ENCODE peak calls at places on chromosomes 7 and 10, in five cellular contexts. C is PC-9, W is foreskin fibroblast, Z is tibial artery, N is epithelial cell of proximal tubule. Q is an unnamed sample.
A peak's percentile ranks its signal among the peaks of the same experiment; 100 is the strongest.

GRCh38 chr10:112622786-112623185 is 175.8 kb downstream of the VTI1A start:
- DNase-seq in N (no peak), Z (no peak), W (no peak), C (no peak), Q (no peak)

GRCh38 chr7:13028731-13029099 is 341.3 kb downstream of the ARL4A start:
- DNase-seq in W (no peak), C (no peak), N (no peak), Z (no peak), Q (no peak)

GRCh38 chr7:45184326-45185027 is 26.9 kb downstream of the RAMP3 start:
- DNase-seq in Z (no peak), C (no peak), N (no peak), W (no peak), Q (no peak)

GRCh38 chr7:25860206-25860881 is 291.7 kb upstream of the NFE2L3 start:
- DNase-seq in C (no peak), N (no peak), W (peak; percentile 73), Z (no peak), Q (no peak)

GRCh38 chr7:133290041-133290440 is 37.2 kb downstream of the EXOC4 start:
- DNase-seq in W (peak; percentile 39), Z (no peak), N (no peak), C (no peak), Q (no peak)

GRCh38 chr10:60816624-60817023 is 38.3 kb downstream of the CDK1 start:
- DNase-seq in W (peak; percentile 91), N (no peak), Z (peak; percentile 60), C (peak; percentile 33), Q (peak; percentile 41)

GRCh38 chr10:94274142-94274787 is 88.5 kb downstream of the NOC3L start:
- DNase-seq in Z (peak; percentile 72), W (no peak), C (no peak), N (no peak), Q (no peak)

GRCh38 chr10:19310121-19310520 is 261.5 kb downstream of the MALRD1 start:
- DNase-seq in Z (no peak), N (no peak), C (no peak), W (no peak), Q (no peak)

GRCh38 chr10:43209064-43209455 is 57.8 kb downstream of the RASGEF1A start:
- DNase-seq in C (no peak), Z (no peak), N (no peak), W (no peak), Q (no peak)

GRCh38 chr10:58641708-58642107 is 129.0 kb downstream of the BICC1 start:
- DNase-seq in N (no peak), Z (no peak), C (no peak), W (peak; percentile 77), Q (no peak)

GRCh38 chr7:156667110-156667436 is 26.5 kb downstream of the RNF32 start:
- DNase-seq in Z (no peak), N (no peak), W (no peak), C (no peak), Q (no peak)

GRCh38 chr7:128450913-128451312 is 4.8 kb upstream of the HILPDA start:
- DNase-seq in N (no peak), Z (no peak), C (no peak), W (no peak), Q (no peak)

GRCh38 chr10:59175538-59176240 is 754 bp upstream of the PHYHIPL start:
- DNase-seq in N (no peak), C (no peak), W (peak; percentile 4), Z (no peak), Q (no peak)

GRCh38 chr7:23107781-23108180 is 2.2 kb downstream of the KLHL7 start:
- DNase-seq in W (no peak), Z (no peak), N (no peak), C (no peak), Q (no peak)
- H3K4me3 ChIP-seq in W (peak overlapping the region; percentile 98), Z (peak overlapping the region; percentile 100), N (peak overlapping the region; percentile 85), C (peak overlapping the region; percentile 80), Q (no peak overlapping the region)

GRCh38 chr10:131609176-131609575 is 291.6 kb upstream of the PPP2R2D start:
- DNase-seq in Z (no peak), N (no peak), W (no peak), C (no peak), Q (no peak)
- H3K4me3 ChIP-seq in Z (no peak overlapping the region), N (no peak overlapping the region), W (no peak overlapping the region), C (no peak overlapping the region), Q (no peak overlapping the region)

DNA sequence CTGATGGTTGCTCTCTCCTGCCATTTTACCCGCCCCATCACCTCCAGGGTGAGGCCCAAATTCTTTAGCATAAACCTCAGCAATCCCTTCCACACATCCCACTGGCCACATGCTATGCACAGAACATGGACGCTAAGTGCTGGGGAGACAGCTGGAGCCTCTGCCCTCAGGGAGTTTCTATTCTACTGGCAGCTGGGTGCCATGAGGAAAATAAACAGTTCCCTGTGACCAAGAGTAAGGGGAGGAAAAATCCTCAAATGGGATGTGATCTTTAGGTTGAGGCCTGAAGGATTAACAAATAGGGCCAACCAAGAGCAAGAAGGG is 1.2 kb downstream of the PARP12 start:
- DNase-seq in C (no peak), N (no peak), Z (no peak), W (peak; percentile 30), Q (no peak)
- H3K4me3 ChIP-seq in C (peak overlapping the region; percentile 87), N (peak overlapping the region; percentile 70), Z (peak overlapping the region; percentile 81), W (peak overlapping the region; percentile 75), Q (no peak overlapping the region)

GRCh38 chr7:17304926-17305325 is 6.5 kb downstream of the AHR start:
- DNase-seq in W (peak; percentile 92), Z (no peak), C (peak; percentile 60), N (no peak), Q (no peak)
- H3K4me3 ChIP-seq in W (peak overlapping the region; percentile 29), Z (peak overlapping the region; percentile 10), C (peak overlapping the region; percentile 15), N (no peak overlapping the region), Q (no peak overlapping the region)

GRCh38 chr10:8221481-8221880 is 167.0 kb downstream of the GATA3 start:
- DNase-seq in C (no peak), Z (no peak), W (no peak), N (no peak), Q (no peak)
- H3K4me3 ChIP-seq in C (no peak overlapping the region), Z (no peak overlapping the region), W (no peak overlapping the region), N (no peak overlapping the region), Q (no peak overlapping the region)

GRCh38 chr10:125691160-125691981 is 8.4 kb upstream of the TEX36 start:
- DNase-seq in W (peak; percentile 79), C (peak; percentile 33), Z (no peak), N (peak; percentile 90), Q (no peak)

GRCh38 chr10:125692246-125692931 is 9.4 kb upstream of the TEX36 start:
- DNase-seq in Z (no peak), W (peak; percentile 71), C (no peak), N (no peak), Q (no peak)

GRCh38 chr10:125694874-125695273 is 11.9 kb upstream of the TEX36 start:
- DNase-seq in Z (no peak), W (peak; percentile 74), N (no peak), C (peak; percentile 40), Q (no peak)

GRCh38 chr10:125689955-125690569 is 7.1 kb upstream of the TEX36 start:
- DNase-seq in W (peak; percentile 18), Z (no peak), C (no peak), N (no peak), Q (no peak)

DNA sequence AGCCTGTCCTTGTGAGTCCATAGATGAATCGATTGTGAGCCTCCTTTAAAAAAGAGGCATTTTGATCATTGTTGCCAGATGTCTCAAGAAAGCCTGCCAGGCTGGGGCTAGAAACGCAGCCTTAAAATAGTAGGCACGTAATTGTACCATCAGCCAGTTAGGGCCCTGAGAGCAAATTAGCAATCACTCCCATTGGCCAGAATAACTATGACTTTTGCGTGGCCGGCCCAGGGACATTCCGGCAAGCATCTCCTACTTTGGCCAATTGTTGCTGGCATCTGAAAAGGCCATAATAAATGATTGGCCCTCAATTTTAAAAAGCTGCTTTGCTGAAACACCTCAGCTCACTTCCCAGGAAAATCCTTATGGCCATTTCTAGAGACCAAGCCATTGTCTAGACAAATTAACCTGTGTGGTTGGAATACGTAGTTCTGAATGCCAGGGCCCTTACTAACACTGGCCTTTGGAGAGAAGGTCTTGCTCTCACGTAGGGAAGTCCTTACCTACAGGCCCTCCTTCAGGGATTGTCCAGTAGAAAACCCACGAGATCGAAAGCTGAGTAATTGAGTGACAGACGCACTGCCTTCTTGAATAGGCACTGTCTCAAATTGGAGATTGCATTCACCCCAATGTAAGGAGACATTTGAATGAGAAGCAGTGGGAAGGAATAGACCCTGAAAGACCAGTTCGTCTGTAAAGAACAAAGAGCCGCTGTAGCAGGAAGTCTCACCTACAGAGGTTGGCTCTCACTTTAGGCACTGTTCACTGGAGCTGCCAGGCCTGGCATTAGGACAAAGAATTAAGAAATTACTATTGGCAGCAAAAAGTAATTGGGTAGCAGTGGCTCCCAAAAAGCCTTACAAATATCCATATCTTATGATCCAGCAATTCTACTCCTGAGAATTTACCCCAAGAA is 10.2 kb upstream of the TEX36 start:
- DNase-seq in W (peak; percentile 88), N (no peak), C (peak; percentile 45), Z (no peak), Q (no peak)
- H3K4me3 ChIP-seq in W (no peak overlapping the region), N (no peak overlapping the region), C (no peak overlapping the region), Z (no peak overlapping the region), Q (no peak overlapping the region)

DNA sequence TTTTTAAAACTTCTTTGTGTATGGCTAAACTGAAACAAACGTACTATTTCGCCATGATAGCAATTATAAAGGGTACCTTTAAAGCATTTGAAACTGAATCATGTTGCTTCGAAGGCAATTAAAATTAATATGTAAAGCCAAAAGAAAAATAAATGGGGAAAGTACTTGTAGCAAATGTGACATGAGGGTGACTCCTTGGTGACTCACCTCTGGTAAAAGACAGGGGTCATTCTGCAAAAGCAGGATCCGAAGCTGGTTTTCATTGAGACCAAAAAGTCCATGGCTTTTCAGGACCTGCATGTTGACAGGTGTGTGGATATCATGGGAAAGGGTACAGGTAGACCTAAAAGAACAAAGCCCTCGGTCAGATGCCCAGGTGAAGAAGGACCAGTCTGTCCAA is 1.5 kb downstream of the ZC3HAV1L start:
- DNase-seq in N (no peak), C (no peak), W (peak; percentile 63), Z (no peak), Q (no peak)
- H3K4me3 ChIP-seq in N (peak overlapping the region; percentile 74), C (peak overlapping the region; percentile 95), W (peak overlapping the region; percentile 70), Z (peak overlapping the region; percentile 73), Q (no peak overlapping the region)

Q was measured in iPS DF 6.9.